ENCODE peak calls at places on chromosomes 3 and 15, in four cellular contexts. X is fibroblast of pulmonary artery, L is progenitor cell of endocrine pancreas, T is cardiac muscle cell. H is an unnamed sample.

GRCh38 chr15:33955945-33956344 is 12.4 kb upstream of the CHRM5 start:
- DNase-seq in L (no peak), T (no peak), X (no peak), H (no peak)

GRCh38 chr15:40892449-40893012 is 1.7 kb upstream of the VPS18 start:
- DNase-seq in L (no peak), X (no peak), T (no peak), H (no peak)

GRCh38 chr15:38130739-38131498 is 121.7 kb upstream of the SPRED1 start:
- DNase-seq in L (no peak), X (peak; percentile 99), T (no peak), H (peak; percentile 27)

GRCh38 chr15:23897576-23897975 is 210.5 kb upstream of the NDN start:
- DNase-seq in L (no peak), T (no peak), X (no peak), H (no peak)

GRCh38 chr3:51985971-51986947 is 2.9 kb downstream of the ACY1 start:
- DNase-seq in T (no peak), X (no peak), L (no peak), H (no peak)

GRCh38 chr3:29057326-29057725 is 223.5 kb upstream of the RBMS3 start:
- DNase-seq in L (no peak), T (no peak), X (peak; percentile 64), H (no peak)

GRCh38 chr15:35751421-35752133 is 205.6 kb upstream of the DPH6 start:
- DNase-seq in T (peak; percentile 89), L (peak; percentile 58), X (peak; percentile 88), H (peak; percentile 59)

GRCh38 chr3:185552358-185552877 is at the start of gene LIPH:
- DNase-seq in L (no peak), T (peak; percentile 9), X (peak; percentile 27), H (no peak)

GRCh38 chr3:116000315-116000714 is 377.0 kb downstream of the GAP43 start:
- DNase-seq in L (no peak), X (peak; percentile 84), T (no peak), H (no peak)

GRCh38 chr3:170360476-170360875 is 3.0 kb downstream of the SKIL start:
- DNase-seq in T (no peak), X (peak; percentile 41), L (no peak), H (no peak)

GRCh38 chr3:77530870-77531269 is 491.0 kb downstream of the ROBO2 start:
- DNase-seq in T (no peak), L (no peak), X (no peak), H (no peak)

GRCh38 chr3:127706785-127707351 is 34.1 kb downstream of the ABTB1 start:
- DNase-seq in X (no peak), T (no peak), L (no peak), H (no peak)

GRCh38 chr3:194244167-194244566 is 107.0 kb downstream of the CPN2 start:
- DNase-seq in L (no peak), X (no peak), T (no peak), H (no peak)

DNA sequence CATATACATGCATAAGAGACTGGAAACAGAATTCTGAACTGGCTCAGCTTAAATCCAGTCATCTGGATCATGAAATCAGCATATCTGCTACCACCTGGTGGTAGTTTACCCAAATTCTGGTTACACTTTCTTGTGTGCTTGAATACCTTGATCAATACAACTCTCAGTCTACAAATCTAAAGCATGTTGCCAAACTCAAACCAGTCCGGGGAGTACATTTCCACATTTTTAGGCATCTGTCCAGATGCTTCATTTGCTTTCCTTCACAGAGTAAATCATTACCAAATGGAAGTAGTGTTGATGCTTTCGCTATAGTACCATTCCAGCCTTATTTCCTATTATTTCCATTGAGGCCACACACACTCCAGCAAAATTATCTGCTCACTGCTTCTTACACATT is 126.4 kb downstream of the P2RY1 start:
- DNase-seq in T (peak; percentile 45), X (peak; percentile 50), L (no peak), H (no peak)
- TF ChIP-seq CTCF in T (peak; percentile 33), X (peak; percentile 38), L (peak; percentile 62), H (peak; percentile 35)

DNA sequence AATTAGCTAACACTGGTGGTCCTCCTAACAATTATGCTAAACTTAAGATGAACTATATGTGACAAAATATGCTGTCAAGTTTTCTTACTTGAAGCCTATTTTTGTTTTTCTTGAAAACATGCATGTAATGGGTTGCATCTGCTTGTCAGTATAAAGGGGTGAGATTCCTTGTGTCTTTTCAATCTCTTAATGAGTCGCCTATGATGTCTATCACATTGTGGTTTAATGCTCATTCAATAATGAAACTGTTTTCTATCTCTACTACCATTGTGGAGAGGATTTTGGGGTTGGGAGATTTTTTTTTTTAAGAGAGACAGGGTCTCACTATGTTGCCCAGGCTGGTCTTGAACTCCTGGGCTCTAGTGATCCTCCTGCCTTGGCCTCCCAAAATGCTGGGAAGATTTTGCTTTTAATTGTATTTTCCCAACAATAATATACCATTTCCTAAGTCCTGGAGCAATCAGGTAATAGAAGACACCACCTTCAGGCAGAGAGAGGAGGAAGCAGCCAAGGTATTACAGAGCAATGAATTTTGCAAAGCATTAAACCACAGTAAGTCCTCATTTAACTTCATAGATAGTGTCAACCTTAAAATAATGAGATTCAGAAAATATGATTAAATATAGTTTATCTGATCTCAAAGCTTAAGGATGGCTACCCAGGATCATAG is 17.4 kb upstream of the TRMT10C start:
- DNase-seq in T (no peak), L (no peak), X (no peak), H (no peak)
- TF ChIP-seq CTCF in T (peak; percentile 16), L (peak; percentile 26), X (peak; percentile 14), H (no peak)

GRCh38 chr3:65262554-65262953 is 574.8 kb upstream of the ADAMTS9 start:
- DNase-seq in L (no peak), T (no peak), X (no peak), H (no peak)

GRCh38 chr3:65259946-65260345 is 572.1 kb upstream of the ADAMTS9 start:
- DNase-seq in T (no peak), X (no peak), L (no peak), H (no peak)

GRCh38 chr3:65268411-65268810 is 580.6 kb upstream of the ADAMTS9 start:
- DNase-seq in X (peak; percentile 3), T (no peak), L (no peak), H (no peak)

GRCh38 chr3:65265942-65266341 is 578.1 kb upstream of the ADAMTS9 start:
- DNase-seq in X (no peak), T (no peak), L (no peak), H (no peak)

GRCh38 chr3:65265511-65265910 is 577.7 kb upstream of the ADAMTS9 start:
- DNase-seq in X (no peak), T (no peak), L (no peak), H (no peak)
- TF ChIP-seq CTCF in X (no peak), T (no peak), L (no peak), H (no peak)

DNA sequence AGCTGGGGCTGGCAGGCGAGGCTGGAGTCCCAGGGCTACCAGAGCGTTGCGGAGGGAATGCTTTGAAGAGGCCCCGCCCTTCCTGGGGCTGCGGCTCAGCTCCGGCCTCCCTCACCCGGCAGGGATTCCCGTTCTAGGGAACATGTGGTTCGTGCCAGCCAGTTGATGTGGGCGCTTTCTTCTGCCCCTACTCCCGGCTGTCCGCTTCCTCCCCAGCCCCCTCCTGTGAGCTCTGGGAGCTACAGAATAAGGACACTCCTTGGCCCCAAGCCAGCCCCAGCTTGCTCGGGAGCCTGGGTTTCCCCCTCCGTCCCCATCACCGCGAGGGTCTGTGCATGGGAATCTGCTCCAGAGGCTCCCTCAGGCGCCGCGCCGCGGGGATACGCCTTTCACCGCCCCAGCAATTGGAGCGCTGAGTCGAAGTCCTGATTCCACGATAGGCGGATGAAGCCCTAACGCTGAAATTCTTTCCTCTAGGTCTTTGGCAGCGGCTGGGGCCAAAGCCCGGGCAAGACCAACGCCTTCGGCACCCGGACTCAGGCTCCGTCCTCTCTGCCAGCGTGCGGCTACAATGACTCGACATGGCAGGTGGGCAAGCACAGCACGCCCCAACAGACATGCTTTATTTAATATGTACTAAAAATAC is 69.5 kb downstream of the KLF15 start:
- DNase-seq in X (peak; percentile 49), L (no peak), T (peak; percentile 85), H (peak; percentile 74)
- TF ChIP-seq CTCF in X (no peak), L (no peak), T (no peak), H (no peak)

DNA sequence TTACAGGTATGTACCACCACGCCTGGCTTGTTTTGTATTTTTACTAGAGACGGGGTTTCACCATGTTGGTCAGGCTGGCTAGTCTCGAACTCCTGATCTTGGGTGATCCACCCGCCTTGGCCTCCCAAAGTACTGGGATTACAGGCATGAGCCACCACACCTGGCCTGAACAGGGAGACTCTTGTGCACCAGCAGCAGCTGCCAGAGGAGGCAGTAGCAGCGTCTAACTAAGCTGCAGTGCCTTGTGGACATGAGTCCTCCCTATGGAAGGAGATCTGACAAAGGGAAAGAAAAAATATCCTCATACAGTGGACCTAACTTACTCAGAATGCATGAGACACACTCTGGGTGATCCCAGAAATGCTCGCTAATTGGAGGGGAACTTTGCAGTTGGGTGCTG is 36.8 kb upstream of the NEO1 start:
- DNase-seq in X (no peak), L (no peak), T (no peak), H (no peak)
- TF ChIP-seq CTCF in X (no peak), L (no peak), T (no peak), H (no peak)

GRCh38 chr3:16249336-16249735 is 15.4 kb downstream of the DPH3 start:
- DNase-seq in L (no peak), X (peak; percentile 55), T (peak; percentile 36), H (no peak)
- TF ChIP-seq CTCF in L (peak; percentile 41), X (peak; percentile 54), T (peak; percentile 51), H (no peak)

DNA sequence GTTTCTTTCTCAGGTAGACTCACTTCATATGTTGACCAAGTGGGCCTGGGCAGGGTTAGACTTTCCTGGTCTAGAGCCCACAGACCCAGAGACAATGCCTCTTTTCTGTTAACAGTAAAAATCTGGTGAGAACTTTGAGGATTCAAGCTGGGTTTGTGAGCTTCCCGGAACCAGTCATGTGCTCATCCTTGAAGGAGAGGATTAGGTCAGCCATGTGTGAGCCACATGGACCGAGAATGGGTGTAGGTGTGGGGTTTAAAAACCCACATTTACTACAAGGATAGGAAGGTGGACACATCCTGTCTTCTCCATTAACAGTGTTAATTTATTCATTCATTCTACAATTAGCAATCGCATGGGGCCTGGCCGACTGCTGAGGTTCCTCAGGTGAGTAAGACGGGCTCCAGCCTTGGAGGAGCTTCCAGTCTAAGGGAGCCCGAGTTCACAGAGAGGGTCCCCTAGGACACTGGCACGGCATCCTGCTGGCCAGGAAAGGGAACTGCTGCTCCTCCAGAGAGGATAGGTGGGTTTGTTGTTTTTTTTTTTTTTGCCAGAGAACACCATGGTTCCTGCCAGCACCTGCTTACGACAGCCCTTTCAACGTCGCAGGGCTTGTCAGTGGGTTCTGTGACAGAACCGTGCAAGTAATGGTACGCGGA is 69.0 kb downstream of the SQOR start:
- DNase-seq in T (no peak), X (no peak), L (no peak), H (no peak)
- TF ChIP-seq CTCF in T (peak; percentile 13), X (peak; percentile 31), L (peak; percentile 62), H (no peak)